ENCODE peak calls at places on chromosomes 1 and 21, in four cellular contexts. H is CD4-positive, alpha-beta T cell; V is epithelial cell of esophagus; T is psoas muscle. K is an unnamed sample.
A peak's percentile ranks its signal among the peaks of the same experiment; 100 is the strongest.

GRCh38 chr1:97063532-97063931 is 341.9 kb downstream of the PTBP2 start:
- DNase-seq in T (no peak), V (peak; percentile 42), H (no peak), K (no peak)

GRCh38 chr1:33346921-33347649 is 26.2 kb upstream of the A3GALT2 start:
- DNase-seq in V (peak; percentile 81), T (peak; percentile 71), H (no peak), K (no peak)

GRCh38 chr1:77394166-77394565 is 112.3 kb downstream of the AK5 start:
- DNase-seq in H (no peak), V (no peak), T (no peak), K (no peak)

GRCh38 chr1:229893762-229894444 is 173.1 kb upstream of the GALNT2 start:
- DNase-seq in H (no peak), T (no peak), V (peak; percentile 4), K (no peak)

GRCh38 chr1:26913754-26914619 is at the start of gene NR0B2:
- DNase-seq in T (peak; percentile 40), V (no peak), H (no peak), K (peak; percentile 71)

GRCh38 chr1:77378723-77379533 is 97.1 kb downstream of the AK5 start:
- DNase-seq in V (no peak), T (no peak), H (no peak), K (no peak)

GRCh38 chr1:156467385-156467784 is 33.2 kb downstream of the MEF2D start:
- DNase-seq in T (no peak), V (no peak), H (no peak), K (no peak)

GRCh38 chr21:27536319-27536718 is 569.4 kb upstream of the ADAMTS5 start:
- DNase-seq in V (peak; percentile 37), H (no peak), T (no peak), K (no peak)

GRCh38 chr1:21909787-21910503 is 27.2 kb downstream of the HSPG2 start:
- DNase-seq in V (peak; percentile 27), H (no peak), T (peak; percentile 63), K (no peak)

GRCh38 chr1:21891621-21892479 is 45.3 kb downstream of the HSPG2 start:
- DNase-seq in H (no peak), T (no peak), V (peak; percentile 57), K (no peak)

DNA sequence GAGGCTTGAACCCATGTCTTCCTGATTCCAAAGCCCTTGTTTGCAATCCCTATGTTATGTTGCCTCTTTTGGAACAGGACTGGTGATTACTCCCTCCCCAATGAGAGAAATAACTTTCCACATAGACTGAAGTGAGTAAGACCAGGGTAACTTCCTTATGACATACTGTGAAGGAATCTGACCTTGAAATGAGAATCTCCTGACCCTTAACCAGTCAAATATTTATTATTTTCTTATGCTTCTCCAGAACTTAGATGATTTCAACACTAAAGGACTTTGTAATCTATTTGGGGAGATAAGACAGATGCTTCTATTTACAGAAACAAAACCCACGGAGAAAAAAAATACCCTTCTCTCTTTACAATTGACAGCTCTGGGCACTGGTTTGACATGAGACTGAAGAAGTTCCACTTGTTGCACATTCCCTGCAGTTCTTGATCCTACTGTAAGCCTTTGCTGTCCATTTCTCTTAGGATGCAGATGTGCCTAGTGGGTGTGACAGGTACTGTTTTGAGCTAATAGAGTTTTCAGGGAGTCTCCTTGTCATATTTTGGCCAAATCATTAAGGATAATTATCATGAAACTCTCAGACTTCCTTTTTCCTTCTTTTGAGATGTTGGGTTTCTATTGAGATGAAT is 3.9 kb upstream of the RPTN start:
- DNase-seq in H (no peak), V (peak; percentile 93), T (no peak), K (no peak)
- TF ChIP-seq CTCF in H (no peak), V (peak; percentile 7), T (no peak), K (no peak)

DNA sequence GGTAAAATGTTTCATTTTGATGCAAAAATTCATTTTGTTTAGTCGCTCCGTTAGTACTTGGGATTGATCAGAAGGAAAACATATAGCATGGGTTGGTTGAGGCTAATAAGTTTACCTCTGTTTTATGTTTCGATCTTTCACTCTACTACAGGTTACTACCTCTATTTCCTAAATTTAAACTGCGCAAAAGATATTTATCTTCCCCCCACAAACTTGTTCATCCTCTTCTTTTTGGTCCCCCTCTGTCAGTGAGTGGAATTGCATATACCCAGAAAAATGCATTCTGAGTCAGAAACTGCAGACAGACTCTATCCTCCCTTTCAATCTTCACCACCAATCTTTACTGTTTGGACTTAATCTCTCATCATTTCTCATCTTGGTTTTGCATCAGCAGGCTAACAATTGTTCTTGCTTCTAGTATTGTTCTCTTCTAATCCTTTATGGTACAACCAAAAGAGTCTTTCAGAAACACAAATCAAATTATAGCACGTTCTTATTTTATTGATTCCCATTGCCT is 316.0 kb upstream of the ADGRL4 start:
- DNase-seq in H (no peak), V (peak; percentile 12), T (no peak), K (no peak)
- TF ChIP-seq CTCF in H (no peak), V (no peak), T (no peak), K (no peak)

DNA sequence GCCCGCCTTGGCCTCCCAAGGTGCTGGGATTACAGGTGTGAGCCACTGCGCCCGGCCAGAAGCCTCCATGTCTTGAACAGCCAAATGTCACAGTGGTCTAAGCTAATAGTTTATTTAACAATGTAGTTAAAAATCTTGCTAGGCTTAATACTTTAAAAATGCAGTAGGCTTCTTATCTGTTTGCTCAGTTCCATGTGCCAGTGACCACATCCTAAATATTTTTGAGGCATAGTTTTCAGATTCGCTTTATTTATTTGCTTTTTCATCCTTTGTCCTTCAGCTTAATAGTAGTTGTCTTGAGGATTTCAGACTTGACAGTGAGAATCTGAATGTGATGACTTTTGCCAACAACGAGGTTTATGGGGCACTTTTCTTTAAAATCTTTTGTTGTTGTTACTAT is 59.9 kb upstream of the PRRX1 start:
- DNase-seq in T (no peak), H (no peak), V (no peak), K (no peak)
- TF ChIP-seq CTCF in T (no peak), H (no peak), V (no peak), K (no peak)

GRCh38 chr1:3174487-3175247 is 105.7 kb downstream of the PRDM16 start:
- DNase-seq in T (peak; percentile 35), H (no peak), V (peak; percentile 14), K (no peak)
- TF ChIP-seq CTCF in T (no peak), H (no peak), V (no peak), K (no peak)

GRCh38 chr1:220908757-220909156 is 29.5 kb downstream of the HLX start:
- DNase-seq in V (peak; percentile 13), H (no peak), T (no peak), K (no peak)
- TF ChIP-seq CTCF in V (peak; percentile 34), H (no peak), T (peak; percentile 64), K (peak; percentile 60)

GRCh38 chr1:145901312-145902021 is 8.4 kb downstream of the ITGA10 start:
- DNase-seq in T (no peak), H (no peak), V (no peak), K (no peak)
- TF ChIP-seq CTCF in T (no peak), H (no peak), V (no peak), K (no peak)

GRCh38 chr1:151966061-151966460 is 27.6 kb downstream of the S100A10 start:
- DNase-seq in T (no peak), V (peak; percentile 50), H (no peak), K (no peak)
- TF ChIP-seq CTCF in T (no peak), V (no peak), H (no peak), K (no peak)

DNA sequence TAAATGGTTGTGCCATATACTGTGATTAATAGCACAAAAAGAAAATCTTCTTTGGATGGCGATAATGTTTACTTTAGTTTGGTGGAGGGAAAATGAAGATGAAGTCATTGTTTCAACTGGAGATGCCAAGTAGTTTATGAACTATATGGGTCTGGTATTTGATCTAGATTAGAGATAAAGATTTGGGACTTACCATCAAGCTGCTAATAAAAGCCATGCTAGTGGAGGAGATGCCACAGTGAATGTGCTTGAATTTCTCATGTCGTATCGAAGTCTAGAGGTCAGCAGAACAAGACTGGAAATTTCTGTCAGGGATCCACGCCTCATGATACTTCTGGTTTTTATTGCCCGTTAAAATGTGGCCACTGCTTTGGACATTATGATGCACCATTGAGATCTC is 742.0 kb downstream of the NCAM2 start:
- DNase-seq in V (no peak), T (no peak), H (no peak), K (no peak)
- TF ChIP-seq CTCF in V (no peak), T (no peak), H (no peak), K (no peak)

DNA sequence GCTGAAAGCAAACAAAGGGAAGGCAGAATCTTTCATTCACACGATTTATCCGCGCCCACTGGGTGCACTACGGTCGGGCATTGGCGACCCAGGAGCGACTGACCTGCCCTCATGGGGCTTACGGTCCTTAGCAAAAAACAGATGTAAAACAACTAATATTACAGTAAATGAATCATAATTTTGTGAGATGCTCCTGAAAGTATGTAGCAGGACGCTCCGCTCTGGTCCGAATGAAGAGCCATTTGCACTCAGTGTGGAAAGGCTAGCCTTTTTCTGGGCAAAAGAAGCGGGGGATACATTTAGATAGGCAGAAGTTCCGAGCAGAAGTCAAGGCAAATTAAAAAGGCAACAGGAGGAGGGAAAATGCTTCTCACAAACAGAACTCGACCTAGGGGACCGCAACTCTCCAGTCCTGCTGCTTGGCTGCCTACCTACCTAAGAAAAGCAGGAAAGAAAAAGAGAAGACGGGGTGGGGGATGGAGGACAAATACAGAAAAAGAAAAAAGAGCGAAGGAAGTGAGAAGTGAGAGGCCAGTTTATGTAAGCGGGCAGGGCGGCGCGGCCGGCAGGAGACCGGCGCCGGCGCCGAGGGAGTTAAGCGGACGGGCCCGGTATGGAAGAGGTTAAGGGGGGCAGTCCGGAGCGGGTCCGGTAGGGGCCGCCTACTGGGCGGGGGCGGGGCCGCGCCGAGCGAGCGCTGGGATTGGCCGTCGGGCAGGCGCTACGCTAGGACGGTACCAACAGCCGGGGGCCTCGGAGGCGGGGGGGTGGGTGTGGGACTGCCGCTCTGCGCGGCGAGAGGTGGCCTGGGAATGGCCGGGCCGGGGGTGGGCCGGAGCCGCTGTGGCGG is at the start of gene FAM20B:
- DNase-seq in H (peak; percentile 89), T (peak; percentile 96), V (peak; percentile 93), K (peak; percentile 92)
- TF ChIP-seq CTCF in H (no peak), T (no peak), V (no peak), K (no peak)